ENCODE peak calls at places on chromosomes 12 and 14, in seven cellular contexts. Z is BJ, M is hepatic stellate cell, N is lower leg skin, C is EH, R is ACHN, H is putamen. Q is an unnamed sample.

GRCh38 chr14:52055215-52055614 is 13.6 kb downstream of the NID2 start:
- DNase-seq in M (no peak), H (no peak), R (no peak), N (no peak), C (peak), Z (peak), Q (no peak)

GRCh38 chr14:53902307-53902706 is 54.3 kb downstream of the BMP4 start:
- DNase-seq in Z (no peak), C (no peak), H (no peak), R (no peak), M (no peak), N (no peak), Q (no peak)

GRCh38 chr12:69343885-69344612 is 4.1 kb upstream of the LYZ start:
- DNase-seq in C (no peak), H (no peak), Z (no peak), R (no peak), N (no peak), M (no peak), Q (no peak)

GRCh38 chr12:6772331-6772695 is at the start of gene LAG3:
- DNase-seq in Z (no peak), N (no peak), H (no peak), C (no peak), R (no peak), M (no peak), Q (no peak)

GRCh38 chr12:54276368-54276767 is 3.6 kb downstream of the CBX5 start:
- DNase-seq in C (no peak), Z (no peak), H (no peak), M (no peak), R (no peak), N (no peak), Q (no peak)

GRCh38 chr12:102522768-102523167 is 42.4 kb upstream of the IGF1 start:
- DNase-seq in N (no peak), C (no peak), H (no peak), M (no peak), R (no peak), Z (no peak), Q (no peak)

GRCh38 chr14:38197001-38197760 is 10.5 kb upstream of the SSTR1 start:
- DNase-seq in Z (no peak), H (no peak), R (peak), M (no peak), N (no peak), C (no peak), Q (no peak)

GRCh38 chr14:62673014-62673727 is 372.1 kb downstream of the KCNH5 start:
- DNase-seq in H (no peak), Z (no peak), C (no peak), R (no peak), M (no peak), N (no peak), Q (no peak)

GRCh38 chr12:105995986-105996385 is 142.8 kb downstream of the NUAK1 start:
- DNase-seq in C (peak), H (no peak), Z (peak), M (no peak), N (no peak), R (no peak), Q (no peak)

GRCh38 chr14:104421892-104422291 is 157.7 kb upstream of the C14orf180 start:
- DNase-seq in R (no peak), M (no peak), Z (no peak), H (no peak), C (no peak), N (no peak), Q (no peak)

GRCh38 chr14:60064491-60065072 is 27.1 kb upstream of the PCNX4 start:
- DNase-seq in R (peak), M (peak), N (no peak), C (peak), H (peak), Z (no peak), Q (peak)

GRCh38 chr14:41913398-41913797 is 306.7 kb downstream of the LRFN5 start:
- DNase-seq in H (no peak), Z (no peak), C (no peak), N (no peak), M (no peak), R (no peak), Q (no peak)

GRCh38 chr12:46209914-46210834 is 58.7 kb downstream of the SLC38A1 start:
- DNase-seq in R (no peak), M (no peak), N (peak), Z (no peak), H (peak), C (no peak), Q (no peak)

GRCh38 chr12:19131020-19131431 is 1.5 kb downstream of the PLEKHA5 start:
- DNase-seq in H (peak), R (peak), M (peak), C (peak), Z (no peak), N (no peak), Q (no peak)

GRCh38 chr12:1544991-1545700 is 49.2 kb downstream of the FBXL14 start:
- DNase-seq in C (peak), R (no peak), Z (no peak), M (no peak), N (no peak), H (no peak), Q (no peak)

GRCh38 chr14:95467657-95468056 is 48.8 kb downstream of the SYNE3 start:
- DNase-seq in R (no peak), Z (no peak), H (no peak), N (no peak), M (no peak), C (no peak), Q (no peak)

GRCh38 chr12:96445743-96446655 is 43.4 kb upstream of the CFAP54 start:
- DNase-seq in M (peak), R (peak), N (no peak), C (peak), H (no peak), Z (peak), Q (peak)

Q was measured in stromal cell of bone marrow.